ENCODE peak calls at places on chromosomes 11 and 22, in nine cellular contexts. C is HCT116, N is body of pancreas, K is substantia nigra, E is aorta, Z is heart right ventricle, O is lower lobe of right lung, A is upper lobe of right lung, I is brain microvascular endothelial cell. R is an unnamed sample.

GRCh38 chr11:124942446-124943202 is 6.8 kb upstream of the HEPACAM start:
- DNase-seq in C (no peak), K (peak), Z (no peak), A (no peak), I (no peak), E (no peak), O (no peak), N (no peak), R (no peak)

GRCh38 chr11:11758603-11759196 is 83.1 kb upstream of the USP47 start:
- DNase-seq in K (no peak), O (no peak), E (no peak), A (no peak), C (no peak), Z (no peak), I (no peak), N (no peak), R (no peak)

GRCh38 chr11:120115272-120116000 is 22.5 kb downstream of the TRIM29 start:
- DNase-seq in C (no peak), I (no peak), O (no peak), A (no peak), N (no peak), E (no peak), Z (no peak), K (no peak), R (no peak)

GRCh38 chr11:122659676-122660571 is 4.4 kb downstream of the UBASH3B start:
- DNase-seq in A (no peak), K (no peak), E (no peak), I (no peak), N (no peak), O (no peak), Z (no peak), C (no peak), R (no peak)

GRCh38 chr11:19185516-19186052 is 16.2 kb downstream of the CSRP3 start:
- DNase-seq in N (no peak), Z (no peak), I (no peak), O (no peak), C (no peak), E (no peak), A (no peak), K (no peak), R (no peak)

GRCh38 chr11:126146454-126147192 is 64.8 kb downstream of the RPUSD4 start:
- DNase-seq in K (peak), O (no peak), N (no peak), Z (no peak), E (no peak), I (no peak), C (no peak), A (no peak), R (no peak)

GRCh38 chr11:106468091-106468490 is 390.6 kb downstream of the AASDHPPT start:
- DNase-seq in O (no peak), K (no peak), Z (no peak), A (no peak), N (no peak), I (peak), E (no peak), C (no peak), R (no peak)

GRCh38 chr22:39185601-39186012 is 33.1 kb upstream of the CBX7 start:
- DNase-seq in O (peak), C (no peak), A (peak), Z (peak), I (no peak), E (peak), K (peak), N (no peak), R (peak)

GRCh38 chr11:120657306-120658070 is 145.9 kb downstream of the GRIK4 start:
- DNase-seq in I (no peak), N (no peak), O (no peak), Z (no peak), K (no peak), E (no peak), C (no peak), A (no peak), R (no peak)

GRCh38 chr22:23182289-23183106 is 2.2 kb downstream of the BCR start:
- DNase-seq in I (no peak), A (no peak), K (no peak), N (no peak), Z (no peak), E (no peak), O (no peak), C (no peak), R (peak)

GRCh38 chr11:1937616-1938342 is 9.4 kb upstream of the MRPL23 start:
- DNase-seq in C (no peak), E (peak), N (no peak), Z (no peak), I (no peak), A (peak), O (peak), K (no peak), R (peak)

GRCh38 chr11:12377824-12378593 is 638 bp downstream of the PARVA start:
- DNase-seq in N (peak), K (peak), A (peak), O (peak), Z (peak), C (peak), I (peak), E (peak), R (peak)

GRCh38 chr11:64019106-64020031 is 16.4 kb upstream of the FLRT1 start:
- DNase-seq in A (no peak), C (no peak), K (no peak), N (peak), O (no peak), E (no peak), I (no peak), Z (peak), R (no peak)

GRCh38 chr11:121221801-121222200 is 70.8 kb upstream of the SC5D start:
- DNase-seq in O (no peak), Z (no peak), I (no peak), E (no peak), N (no peak), A (no peak), C (no peak), K (no peak), R (no peak)

GRCh38 chr11:113991718-113992458 is 17.0 kb downstream of the HTR3A start:
- DNase-seq in A (no peak), C (no peak), Z (no peak), O (no peak), I (no peak), E (no peak), K (no peak), N (no peak), R (no peak)

DNA sequence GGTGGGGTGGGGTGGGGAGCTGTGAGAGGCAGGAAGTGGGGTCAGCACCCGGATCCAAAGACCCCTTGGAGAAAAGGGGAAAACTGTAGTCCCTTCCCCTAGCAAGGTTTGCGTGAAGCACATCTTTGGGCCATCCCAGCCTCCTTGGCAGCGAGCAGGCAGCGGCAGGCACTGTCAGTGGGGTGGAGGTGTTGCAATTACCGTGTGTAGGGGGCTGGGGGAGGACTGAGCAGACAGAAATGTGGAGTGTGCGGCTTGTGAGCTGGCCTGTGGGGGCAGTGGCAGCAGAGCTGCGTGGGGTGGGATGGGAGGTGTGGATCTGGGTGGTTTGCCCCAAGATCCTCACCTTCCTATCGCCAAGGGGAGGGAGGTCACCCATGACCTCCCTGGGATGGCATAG is 16.4 kb downstream of the DAGLA start:
- DNase-seq in I (no peak), O (no peak), K (no peak), E (no peak), Z (peak), A (no peak), N (no peak), C (no peak), R (peak)
- H3K27ac ChIP-seq in I (no peak), O (peak), K (no peak), E (no peak), Z (peak), A (peak), N (peak), C (peak), R (peak)

DNA sequence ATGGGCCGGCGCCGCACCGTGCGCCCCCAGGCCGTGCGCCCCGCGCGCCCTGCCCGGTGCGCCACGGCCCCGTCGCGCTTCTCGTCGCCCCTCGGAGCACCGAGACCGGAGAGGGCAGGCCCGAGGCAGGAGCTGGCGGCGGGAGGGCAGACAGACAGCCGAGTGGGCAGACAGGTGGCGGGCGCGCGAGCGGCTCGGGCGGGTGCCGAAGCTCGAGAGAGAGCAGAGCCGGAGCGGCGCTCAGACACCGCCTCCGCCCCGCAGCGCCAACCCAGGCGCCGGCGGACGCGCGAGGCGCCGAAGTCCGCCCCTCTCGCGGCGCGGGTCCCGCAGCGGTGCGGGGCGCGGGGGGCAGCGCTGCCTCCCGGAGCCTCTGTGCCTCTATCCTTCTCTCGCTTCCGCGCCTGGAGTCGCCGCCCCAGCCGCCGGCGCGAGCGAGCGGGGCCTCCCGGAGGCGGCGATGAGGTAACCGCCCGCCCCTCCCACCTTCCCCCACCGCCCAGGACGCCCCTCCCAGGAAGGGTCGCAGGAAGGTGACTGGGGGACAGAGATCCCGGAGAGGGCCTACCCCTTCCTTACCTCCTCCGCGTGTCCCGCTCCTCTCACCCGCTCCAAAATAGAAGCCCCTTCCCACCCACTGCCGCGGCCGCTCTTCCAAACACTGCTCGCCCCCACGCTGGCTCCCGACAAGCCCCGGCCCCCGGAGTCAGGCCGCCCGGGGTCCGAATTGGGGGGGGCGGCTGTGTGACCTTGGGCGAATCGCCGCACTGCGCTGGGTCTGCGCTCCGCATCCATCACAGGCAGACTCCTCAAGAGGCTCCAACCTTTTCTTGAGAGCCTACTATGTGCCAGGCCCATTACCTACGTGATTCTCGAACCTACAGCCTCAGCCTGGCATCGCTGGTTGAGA is at the start of gene RASL10A:
- DNase-seq in Z (no peak), K (no peak), N (no peak), I (no peak), C (no peak), A (peak), O (peak), E (peak), R (peak)
- H3K27ac ChIP-seq in Z (no peak), K (no peak), N (no peak), I (no peak), C (no peak), A (no peak), O (no peak), E (no peak), R (no peak)

DNA sequence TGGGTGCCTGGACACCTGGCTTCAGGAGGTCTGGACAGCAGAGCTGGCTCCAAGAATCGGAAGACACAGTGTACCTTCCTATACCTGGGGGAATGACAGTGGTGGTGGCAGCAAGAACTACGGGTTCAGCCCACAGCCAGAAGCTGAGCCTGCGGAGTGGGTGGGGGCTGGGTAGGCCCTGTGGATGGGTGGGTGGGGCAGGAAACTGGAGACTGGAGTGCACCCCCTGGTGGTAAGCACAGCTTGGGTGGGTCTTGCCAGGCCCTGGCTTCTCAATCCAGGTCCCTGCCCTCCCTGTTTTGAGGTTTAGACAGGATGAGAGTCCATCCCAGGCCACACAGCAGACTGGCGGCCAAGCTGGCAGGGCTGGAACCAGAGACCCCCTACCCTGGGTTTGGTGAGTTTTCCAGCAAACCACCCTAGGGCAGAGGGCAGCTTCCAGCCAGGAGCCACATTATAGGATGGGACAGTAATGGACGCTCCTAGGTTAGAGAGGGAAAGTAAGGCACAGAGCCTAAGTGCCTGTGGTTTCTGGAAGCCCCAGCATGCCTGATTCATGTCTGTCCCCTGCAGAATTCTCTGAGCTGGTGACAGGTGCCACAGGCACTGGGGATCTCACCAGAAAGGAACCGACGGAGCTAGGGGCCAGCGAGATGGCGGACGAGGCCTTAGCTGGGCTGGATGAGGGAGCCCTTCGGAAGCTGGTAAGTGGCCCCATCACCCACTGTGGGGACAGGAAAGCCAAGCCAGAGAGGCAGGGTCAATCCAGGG is 1.7 kb downstream of the SMTN start:
- DNase-seq in A (no peak), K (no peak), Z (peak), N (peak), I (peak), O (no peak), E (peak), C (peak), R (peak)
- H3K27ac ChIP-seq in A (peak), K (peak), Z (peak), N (peak), I (peak), O (peak), E (peak), C (peak), R (peak)

GRCh38 chr11:132072044-132072879 is 701.8 kb downstream of the NTM start:
- DNase-seq in C (no peak), O (no peak), N (no peak), I (peak), K (no peak), Z (no peak), E (no peak), A (no peak), R (no peak)

GRCh38 chr11:132072880-132073213 is 702.4 kb downstream of the NTM start:
- DNase-seq in E (no peak), K (no peak), O (no peak), C (no peak), A (no peak), I (peak), N (no peak), Z (no peak), R (no peak)

GRCh38 chr11:132075447-132075846 is 705.0 kb downstream of the NTM start:
- DNase-seq in I (no peak), E (no peak), N (no peak), K (no peak), Z (no peak), O (no peak), A (no peak), C (no peak), R (no peak)

GRCh38 chr11:132077416-132077815 is 707.0 kb downstream of the NTM start:
- DNase-seq in A (no peak), Z (no peak), C (no peak), I (no peak), E (no peak), N (no peak), K (no peak), O (no peak), R (no peak)

GRCh38 chr11:132073787-132074186 is 703.4 kb downstream of the NTM start:
- DNase-seq in N (no peak), I (no peak), C (no peak), O (no peak), K (no peak), A (no peak), E (no peak), Z (no peak), R (no peak)
- H3K27ac ChIP-seq in N (no peak), I (peak), C (no peak), O (no peak), K (no peak), A (no peak), E (no peak), Z (no peak), R (peak)

DNA sequence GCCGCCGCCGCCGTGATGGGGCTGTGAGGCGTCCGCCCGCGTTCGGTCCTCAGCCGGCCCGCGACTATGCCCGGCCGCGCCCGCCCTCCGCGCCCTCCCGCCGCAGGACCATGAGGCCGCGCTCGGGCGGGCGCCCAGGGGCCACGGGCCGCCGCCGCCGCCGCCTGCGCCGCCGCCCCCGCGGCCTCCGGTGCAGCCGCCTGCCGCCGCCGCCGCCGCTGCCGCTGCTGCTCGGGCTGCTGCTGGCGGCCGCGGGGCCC is 215 bp downstream of the ZNRF3 start:
- DNase-seq in C (no peak), E (no peak), O (no peak), K (no peak), I (no peak), Z (no peak), N (no peak), A (no peak), R (no peak)
- H3K27ac ChIP-seq in C (peak), E (peak), O (peak), K (no peak), I (no peak), Z (no peak), N (peak), A (no peak), R (peak)

DNA sequence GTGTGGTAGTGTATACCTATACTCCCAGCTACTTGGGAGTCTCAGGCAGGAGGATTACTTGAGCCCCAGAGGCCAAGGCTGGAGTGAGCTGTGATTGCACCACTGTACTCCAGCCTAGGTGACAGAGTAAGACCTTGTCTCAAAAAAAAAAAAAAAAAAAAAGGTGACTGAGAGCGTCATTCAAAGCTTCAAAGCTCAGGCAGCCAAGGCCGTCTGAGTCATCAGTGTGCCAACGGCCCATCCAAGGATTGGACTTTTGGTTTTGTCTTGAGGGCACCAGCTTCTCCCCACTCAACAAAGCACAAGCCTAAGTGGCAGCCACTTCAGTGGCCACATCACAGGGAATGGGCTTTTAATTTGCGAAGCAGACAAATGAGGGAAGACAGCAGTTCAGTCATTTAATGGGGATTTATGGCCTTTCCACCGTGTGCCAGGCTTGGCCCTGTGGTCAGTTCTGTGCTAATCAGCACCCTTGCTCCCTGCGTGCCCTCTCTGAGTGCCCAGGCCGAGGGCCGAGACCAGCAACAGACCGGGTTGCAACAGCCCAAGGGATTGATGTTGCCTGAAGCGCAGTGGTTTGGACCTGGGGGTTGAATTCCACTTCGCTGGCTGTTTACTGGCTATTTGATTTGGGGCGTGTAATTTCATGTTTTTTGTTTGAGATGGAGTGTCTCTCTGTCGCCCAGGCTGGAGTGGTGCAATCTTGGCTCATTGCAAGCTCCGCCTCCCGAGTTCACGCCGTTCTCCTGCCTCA is 30.2 kb upstream of the CRYBB3 start:
- DNase-seq in K (no peak), A (peak), Z (no peak), N (no peak), O (peak), I (no peak), C (peak), E (no peak), R (no peak)
- H3K27ac ChIP-seq in K (no peak), A (no peak), Z (no peak), N (no peak), O (peak), I (no peak), C (peak), E (no peak), R (no peak)

GRCh38 chr11:3860360-3860759 is 4.9 kb downstream of the STIM1 start:
- DNase-seq in E (no peak), I (no peak), N (no peak), O (no peak), C (no peak), A (no peak), Z (no peak), K (no peak), R (no peak)
- H3K27ac ChIP-seq in E (no peak), I (no peak), N (no peak), O (no peak), C (no peak), A (no peak), Z (no peak), K (no peak), R (no peak)

GRCh38 chr11:110337570-110338193 is 41.3 kb upstream of the RDX start:
- DNase-seq in A (no peak), Z (no peak), O (no peak), N (no peak), C (peak), I (peak), E (no peak), K (no peak), R (no peak)
- H3K27ac ChIP-seq in A (no peak), Z (no peak), O (no peak), N (no peak), C (peak), I (no peak), E (no peak), K (no peak), R (no peak)

R was measured in right cardiac atrium.